ENCODE peak calls at places on chromosomes 4 and X, in eight cellular contexts. J is fibroblast of the aortic adventitia, S is IMR-90, B is fibroblast of pulmonary artery, T is fibroblast of lung, O is AG09309, Y is upper lobe of left lung, H is prostate gland. I is an unnamed sample.

GRCh38 chr4:177047070-177047850 is 254.5 kb upstream of the VEGFC start:
- DNase-seq in J (peak), S (peak), B (peak), T (peak), O (peak), Y (peak), H (peak), I (peak)

GRCh38 chrX:9458516-9459078 is 6.3 kb upstream of the TBL1X start:
- DNase-seq in J (peak), S (no peak), B (no peak), T (no peak), O (no peak), Y (no peak), H (no peak), I (no peak)

GRCh38 chrX:103913356-103914020 is 48.9 kb upstream of the TMSB15B start:
- DNase-seq in J (no peak), S (peak), B (peak), T (no peak), O (no peak), Y (no peak), H (no peak), I (no peak)

GRCh38 chr4:98446499-98447375 is 185.6 kb downstream of the RAP1GDS1 start:
- DNase-seq in J (no peak), S (peak), B (peak), T (peak), O (no peak), Y (peak), H (no peak), I (no peak)

GRCh38 chr4:81215936-81216335 is 914 bp upstream of the PRKG2 start:
- DNase-seq in J (no peak), S (no peak), B (no peak), T (peak), O (no peak), Y (no peak), H (no peak), I (no peak)

GRCh38 chrX:41043950-41044349 is 41.3 kb upstream of the USP9X start:
- DNase-seq in J (peak), S (peak), B (peak), T (peak), O (no peak), Y (no peak), H (no peak), I (no peak)

GRCh38 chr4:148112231-148112982 is 329.8 kb downstream of the NR3C2 start:
- DNase-seq in J (peak), S (peak), B (peak), T (peak), O (peak), Y (no peak), H (no peak), I (no peak)

GRCh38 chr4:145043306-145043705 is 54.7 kb downstream of the ANAPC10 start:
- DNase-seq in J (no peak), S (no peak), B (no peak), T (no peak), O (no peak), Y (no peak), H (no peak), I (no peak)

GRCh38 chr4:82850684-82851083 is 40.3 kb downstream of the SEC31A start:
- DNase-seq in J (no peak), S (no peak), B (no peak), T (no peak), O (no peak), Y (no peak), H (no peak), I (no peak)

GRCh38 chr4:149574973-149575372 is 240.7 kb downstream of the IQCM start:
- DNase-seq in J (no peak), S (no peak), B (no peak), T (no peak), O (no peak), Y (peak), H (no peak), I (no peak)

GRCh38 chrX:24577091-24577490 is 70.1 kb downstream of the PCYT1B start:
- DNase-seq in J (no peak), S (no peak), B (no peak), T (no peak), O (no peak), Y (no peak), H (no peak), I (no peak)

GRCh38 chr4:149531861-149532260 is 283.8 kb downstream of the IQCM start:
- DNase-seq in J (peak), S (peak), B (peak), T (peak), O (no peak), Y (no peak), H (no peak), I (peak)

GRCh38 chr4:74181225-74181624 is 23.3 kb downstream of the MTHFD2L start:
- DNase-seq in J (no peak), S (peak), B (peak), T (no peak), O (no peak), Y (no peak), H (no peak), I (no peak)

GRCh38 chr4:88674989-88675388 is 22.6 kb downstream of the NAP1L5 start:
- DNase-seq in J (peak), S (peak), B (no peak), T (peak), O (no peak), Y (no peak), H (no peak), I (no peak)

GRCh38 chr4:7876096-7876993 is 63.3 kb downstream of the AFAP1 start:
- DNase-seq in J (peak), S (peak), B (peak), T (peak), O (no peak), Y (no peak), H (no peak), I (no peak)

GRCh38 chr4:70778888-70779422 is 57.2 kb downstream of the RUFY3 start:
- DNase-seq in J (peak), S (peak), B (peak), T (peak), O (no peak), Y (peak), H (peak), I (no peak)

GRCh38 chr4:102511830-102512605 is 10.9 kb downstream of the NFKB1 start:
- DNase-seq in J (no peak), S (no peak), B (no peak), T (no peak), O (no peak), Y (no peak), H (no peak), I (peak)

GRCh38 chr4:137558951-137559350 is 26.7 kb upstream of the PCDH18 start:
- DNase-seq in J (peak), S (peak), B (peak), T (peak), O (peak), Y (no peak), H (no peak), I (no peak)

GRCh38 chr4:170938588-170938987 is 848.8 kb upstream of the AADAT start:
- DNase-seq in J (no peak), S (no peak), B (no peak), T (no peak), O (no peak), Y (no peak), H (no peak), I (no peak)

GRCh38 chr4:165312506-165312905 is 15.0 kb upstream of the MSMO1 start:
- DNase-seq in J (peak), S (peak), B (peak), T (peak), O (no peak), Y (no peak), H (no peak), I (no peak)

GRCh38 chrX:80879143-80879542 is 69.5 kb upstream of the BRWD3 start:
- DNase-seq in J (no peak), S (no peak), B (peak), T (no peak), O (no peak), Y (peak), H (peak), I (peak)

GRCh38 chr4:176883108-176883550 is 90.4 kb upstream of the VEGFC start:
- DNase-seq in J (peak), S (peak), B (peak), T (peak), O (no peak), Y (no peak), H (no peak), I (peak)

GRCh38 chr4:80184053-80184790 is 13.1 kb upstream of the PRDM8 start:
- DNase-seq in J (peak), S (peak), B (peak), T (peak), O (no peak), Y (peak), H (peak), I (no peak)

GRCh38 chr4:59647500-59647899 is 1552.6 kb upstream of the ADGRL3 start:
- DNase-seq in J (no peak), S (no peak), B (no peak), T (no peak), O (no peak), Y (no peak), H (no peak), I (no peak)

GRCh38 chrX:38882894-38883620 is 81.8 kb downstream of the MID1IP1 start:
- DNase-seq in J (peak), S (peak), B (peak), T (peak), O (peak), Y (no peak), H (no peak), I (no peak)

GRCh38 chr4:16418814-16419213 is 192.5 kb upstream of the TAPT1 start:
- DNase-seq in J (peak), S (peak), B (peak), T (peak), O (no peak), Y (no peak), H (no peak), I (no peak)

GRCh38 chrX:114500622-114501021 is 83.3 kb upstream of the HTR2C start:
- DNase-seq in J (no peak), S (no peak), B (no peak), T (no peak), O (no peak), Y (no peak), H (no peak), I (no peak)

GRCh38 chrX:40003982-40004535 is 93.7 kb downstream of the BCOR start:
- DNase-seq in J (no peak), S (no peak), B (no peak), T (no peak), O (no peak), Y (no peak), H (no peak), I (no peak)

GRCh38 chr4:103904126-103904525 is 184.3 kb upstream of the TACR3 start:
- DNase-seq in J (peak), S (no peak), B (no peak), T (peak), O (no peak), Y (no peak), H (no peak), I (no peak)

GRCh38 chr4:169013396-169013795 is 3.3 kb upstream of the CBR4 start:
- DNase-seq in J (no peak), S (no peak), B (no peak), T (no peak), O (no peak), Y (no peak), H (no peak), I (no peak)

GRCh38 chrX:45142185-45142584 is 58.5 kb downstream of the DIPK2B start:
- DNase-seq in J (no peak), S (no peak), B (no peak), T (no peak), O (no peak), Y (no peak), H (no peak), I (no peak)

GRCh38 chr4:52372747-52373146 is 286.4 kb downstream of the USP46 start:
- DNase-seq in J (no peak), S (no peak), B (no peak), T (no peak), O (no peak), Y (no peak), H (no peak), I (no peak)

GRCh38 chr4:126405369-126405982 is 1090.7 kb downstream of the FAT4 start:
- DNase-seq in J (peak), S (peak), B (peak), T (peak), O (peak), Y (no peak), H (no peak), I (no peak)

GRCh38 chr4:153573221-153573620 is 107.1 kb downstream of the TMEM131L start:
- DNase-seq in J (no peak), S (no peak), B (no peak), T (no peak), O (no peak), Y (no peak), H (no peak), I (no peak)

DNA sequence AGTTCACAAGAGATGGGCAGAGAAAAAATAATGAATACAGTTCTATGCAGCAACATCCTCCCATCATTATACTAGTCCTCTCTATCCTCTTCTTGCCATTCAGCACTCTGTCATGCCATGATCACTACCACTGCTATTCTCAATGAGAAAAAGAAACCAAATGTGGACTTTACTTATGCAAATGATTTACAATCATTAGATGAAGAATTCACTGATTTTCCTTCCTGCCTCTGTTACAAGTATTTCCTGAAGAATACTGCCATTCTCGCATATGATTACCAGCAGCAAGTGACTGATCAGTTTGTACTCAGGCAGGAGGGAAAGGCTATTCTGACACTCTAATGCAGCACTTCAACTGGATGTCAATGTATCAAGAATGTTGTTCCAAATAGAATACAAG is 50.3 kb downstream of the WDFY3 start:
- DNase-seq in J (no peak), S (no peak), B (no peak), T (no peak), O (no peak), Y (no peak), H (no peak), I (no peak)
- H3K4me3 ChIP-seq in J (no peak), S (no peak), B (no peak), T (no peak), O (no peak), Y (no peak), H (no peak), I (no peak)

GRCh38 chr4:180164799-180165198 is 2078.4 kb upstream of the TENM3 start:
- DNase-seq in J (no peak), S (peak), B (peak), T (peak), O (no peak), Y (no peak), H (no peak), I (no peak)

GRCh38 chr4:180156684-180157083 is 2086.5 kb upstream of the TENM3 start:
- DNase-seq in J (no peak), S (no peak), B (no peak), T (no peak), O (no peak), Y (no peak), H (no peak), I (no peak)

DNA sequence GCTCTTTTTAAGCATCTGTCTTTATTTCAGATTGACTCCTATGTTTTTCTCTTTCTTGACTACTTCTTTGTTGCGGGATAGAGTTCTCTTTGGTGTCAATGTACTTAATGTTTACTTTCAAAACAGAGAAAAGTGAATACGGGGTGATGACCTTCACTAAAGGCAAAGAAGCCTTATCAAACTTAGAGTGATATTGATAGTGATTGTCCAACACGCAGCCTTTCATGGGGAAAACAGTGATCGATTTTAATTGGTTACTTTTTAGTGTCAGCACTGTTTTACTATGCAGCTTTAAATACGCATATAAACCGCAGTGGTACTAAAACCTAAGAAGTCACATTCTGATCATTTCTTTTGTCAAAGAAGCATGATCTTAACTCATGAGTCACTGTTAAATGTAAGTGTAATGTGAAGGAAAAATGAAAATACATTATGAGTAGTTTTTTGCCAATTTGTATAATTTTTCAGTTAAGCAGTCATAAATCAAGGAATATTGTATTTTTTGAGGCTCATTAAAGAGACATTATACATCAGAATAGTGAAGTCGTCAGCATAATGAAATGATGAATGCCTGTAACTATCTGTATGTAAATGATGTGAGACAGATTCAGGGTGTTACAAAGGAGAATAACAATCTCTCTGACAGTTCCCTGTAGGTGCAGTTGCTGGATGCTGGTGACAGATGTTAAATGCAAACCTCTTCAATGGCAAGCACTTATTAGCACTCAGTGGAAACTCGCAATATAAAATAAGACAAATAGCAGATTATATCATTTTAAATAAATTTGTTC is 2082.8 kb upstream of the TENM3 start:
- DNase-seq in J (no peak), S (peak), B (no peak), T (no peak), O (no peak), Y (no peak), H (no peak), I (no peak)
- H3K4me3 ChIP-seq in J (no peak), S (no peak), B (no peak), T (no peak), O (no peak), Y (no peak), H (no peak), I (no peak)

DNA sequence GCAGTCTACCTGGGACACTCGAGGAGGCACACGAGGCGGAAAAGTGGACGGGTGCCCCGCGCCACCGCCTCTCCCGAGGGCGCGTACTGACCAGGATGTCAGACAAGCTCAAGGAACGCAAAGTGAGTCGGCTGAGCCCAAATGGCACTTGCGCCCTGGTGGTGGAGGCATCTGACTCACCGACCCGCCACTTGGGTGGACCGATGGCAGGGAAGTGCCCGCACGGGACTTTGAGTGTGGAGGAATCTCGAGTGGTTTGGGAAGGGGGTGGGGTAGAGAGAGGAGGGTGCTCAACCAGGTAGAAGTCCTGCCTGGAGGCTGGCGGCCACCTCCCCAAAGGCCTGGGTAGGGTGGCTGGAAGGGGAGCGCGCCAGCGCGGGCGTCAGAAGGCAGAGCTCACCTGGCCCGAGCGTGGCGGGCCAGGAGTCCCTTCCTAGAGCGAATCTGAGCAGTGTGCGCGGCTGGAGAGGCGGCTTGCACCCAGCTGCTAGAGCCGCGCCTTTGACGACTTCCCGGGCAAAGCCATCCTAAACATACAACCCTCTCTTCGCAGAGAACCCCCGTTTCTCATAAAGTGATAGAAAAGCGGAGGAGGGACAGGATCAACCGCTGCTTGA is 652 bp downstream of the HELT start:
- DNase-seq in J (no peak), S (no peak), B (no peak), T (no peak), O (no peak), Y (no peak), H (no peak), I (no peak)
- H3K4me3 ChIP-seq in J (no peak), S (no peak), B (no peak), T (no peak), O (no peak), Y (peak), H (no peak), I (no peak)

GRCh38 chrX:155069414-155069813 is 1.5 kb downstream of the CMC4 start:
- DNase-seq in J (no peak), S (no peak), B (no peak), T (no peak), O (no peak), Y (no peak), H (no peak), I (no peak)

GRCh38 chrX:155071694-155072215 is 447 bp downstream of the BRCC3 start:
- DNase-seq in J (no peak), S (no peak), B (no peak), T (no peak), O (no peak), Y (peak), H (no peak), I (peak)

GRCh38 chrX:155070663-155070974 is 317 bp downstream of the CMC4 start:
- DNase-seq in J (no peak), S (no peak), B (no peak), T (no peak), O (no peak), Y (no peak), H (no peak), I (no peak)

GRCh38 chrX:155070975-155071693 is at the start of the genes BRCC3, CMC4 and MTCP1:
- DNase-seq in J (peak), S (peak), B (peak), T (peak), O (peak), Y (peak), H (peak), I (peak)

GRCh38 chrX:155070038-155070437 is 898 bp downstream of the CMC4 start:
- DNase-seq in J (no peak), S (no peak), B (no peak), T (no peak), O (no peak), Y (no peak), H (no peak), I (no peak)
- H3K4me3 ChIP-seq in J (peak), S (peak), B (peak), T (peak), O (peak), Y (peak), H (peak), I (peak)

I was measured in PC-9.